ENCODE peak calls at places on chromosomes 16 and 17, in nine cellular contexts. D is progenitor cell of endocrine pancreas; V is choroid plexus epithelial cell; A is lower leg skin; E is GM20000; H is cardiac muscle cell; I is CD8-positive, alpha-beta T cell; U is BJ; F is ovary. M is an unnamed sample.

GRCh38 chr16:7541026-7541425 is 208.4 kb downstream of the RBFOX1 start:
- DNase-seq in U (no peak), A (no peak), F (no peak), D (no peak), H (no peak), V (no peak), I (no peak), E (no peak), M (no peak)

GRCh38 chr17:236641-237405 is 55.4 kb upstream of the DOC2B start:
- DNase-seq in V (no peak), E (no peak), H (no peak), F (no peak), A (no peak), D (no peak), I (no peak), U (no peak), M (no peak)

GRCh38 chr17:71033336-71033735 is 864.0 kb downstream of the KCNJ2 start:
- DNase-seq in A (no peak), U (no peak), H (peak; percentile 30), D (no peak), F (no peak), E (no peak), I (no peak), V (no peak), M (no peak)

GRCh38 chr17:66302761-66303626 is 581 bp downstream of the PRKCA start:
- DNase-seq in A (no peak), I (peak; percentile 62), F (peak; percentile 46), D (peak; percentile 35), H (peak; percentile 73), U (no peak), E (peak; percentile 51), V (peak; percentile 43), M (peak; percentile 87)

GRCh38 chr16:11356573-11357331 is 11.5 kb downstream of the RMI2 start:
- DNase-seq in E (peak; percentile 68), F (peak; percentile 81), I (peak; percentile 62), A (no peak), V (peak; percentile 70), H (peak; percentile 77), U (no peak), D (peak; percentile 35), M (no peak)

GRCh38 chr16:11327277-11328171 is 17.7 kb upstream of the RMI2 start:
- DNase-seq in H (no peak), D (no peak), E (peak; percentile 72), U (no peak), I (no peak), A (no peak), F (no peak), V (no peak), M (no peak)

GRCh38 chr17:48439473-48439872 is 9.5 kb upstream of the SKAP1 start:
- DNase-seq in V (no peak), U (no peak), A (no peak), H (no peak), D (no peak), F (no peak), I (no peak), E (peak; percentile 51), M (no peak)

GRCh38 chr17:16944334-16945140 is 27.4 kb downstream of the TNFRSF13B start:
- DNase-seq in I (no peak), D (no peak), V (no peak), F (no peak), H (no peak), U (no peak), A (no peak), E (no peak), M (peak; percentile 80)

GRCh38 chr16:88499836-88500251 is 46.8 kb downstream of the ZFPM1 start:
- DNase-seq in H (no peak), A (no peak), E (no peak), V (no peak), F (no peak), I (no peak), D (no peak), U (no peak), M (no peak)

GRCh38 chr16:50539822-50540710 is 8.1 kb upstream of the NKD1 start:
- DNase-seq in I (no peak), A (no peak), H (no peak), U (no peak), V (no peak), E (no peak), D (no peak), F (no peak), M (no peak)

GRCh38 chr17:5769936-5770335 is 185.6 kb upstream of the NLRP1 start:
- DNase-seq in U (no peak), D (no peak), E (no peak), A (no peak), F (no peak), I (no peak), V (no peak), H (no peak), M (no peak)

GRCh38 chr16:74623846-74624245 is 16.9 kb upstream of the GLG1 start:
- DNase-seq in F (no peak), U (no peak), I (no peak), V (no peak), A (no peak), H (no peak), D (no peak), E (no peak), M (no peak)

GRCh38 chr17:2232244-2232638 is 71.3 kb downstream of the SMG6 start:
- DNase-seq in H (no peak), I (no peak), D (no peak), U (peak; percentile 84), V (peak; percentile 96), A (no peak), F (no peak), E (no peak), M (no peak)

GRCh38 chr17:78723001-78723796 is 58.9 kb downstream of the CYTH1 start:
- DNase-seq in I (no peak), E (no peak), U (no peak), D (no peak), V (no peak), H (peak; percentile 87), A (no peak), F (peak; percentile 71), M (no peak)

GRCh38 chr17:7705269-7706255 is 560 bp downstream of the EFNB3 start:
- DNase-seq in U (no peak), A (no peak), D (no peak), V (no peak), F (no peak), E (no peak), I (no peak), H (peak; percentile 84), M (no peak)

GRCh38 chr17:7701681-7702080 is 3.3 kb upstream of the EFNB3 start:
- DNase-seq in U (no peak), E (no peak), V (no peak), D (no peak), I (no peak), F (no peak), H (no peak), A (no peak), M (no peak)

GRCh38 chr17:7583253-7584109 is at the start of gene MPDU1:
- DNase-seq in H (peak; percentile 97), V (peak; percentile 98), D (peak; percentile 88), I (peak; percentile 92), U (peak; percentile 87), E (peak; percentile 94), A (peak; percentile 96), F (peak; percentile 98), M (peak; percentile 99)

GRCh38 chr17:79923974-79924638 is 84.9 kb upstream of the CBX4 start:
- DNase-seq in U (no peak), A (no peak), I (peak; percentile 25), F (no peak), H (peak; percentile 83), E (peak; percentile 72), D (peak; percentile 60), V (peak; percentile 48), M (no peak)
- TF ChIP-seq CTCF in U (peak; percentile 46), A (no peak), I (peak; percentile 29), F (no peak), H (peak; percentile 59), E (peak; percentile 14), D (peak; percentile 69), V (peak; percentile 67), M (peak; percentile 52)

DNA sequence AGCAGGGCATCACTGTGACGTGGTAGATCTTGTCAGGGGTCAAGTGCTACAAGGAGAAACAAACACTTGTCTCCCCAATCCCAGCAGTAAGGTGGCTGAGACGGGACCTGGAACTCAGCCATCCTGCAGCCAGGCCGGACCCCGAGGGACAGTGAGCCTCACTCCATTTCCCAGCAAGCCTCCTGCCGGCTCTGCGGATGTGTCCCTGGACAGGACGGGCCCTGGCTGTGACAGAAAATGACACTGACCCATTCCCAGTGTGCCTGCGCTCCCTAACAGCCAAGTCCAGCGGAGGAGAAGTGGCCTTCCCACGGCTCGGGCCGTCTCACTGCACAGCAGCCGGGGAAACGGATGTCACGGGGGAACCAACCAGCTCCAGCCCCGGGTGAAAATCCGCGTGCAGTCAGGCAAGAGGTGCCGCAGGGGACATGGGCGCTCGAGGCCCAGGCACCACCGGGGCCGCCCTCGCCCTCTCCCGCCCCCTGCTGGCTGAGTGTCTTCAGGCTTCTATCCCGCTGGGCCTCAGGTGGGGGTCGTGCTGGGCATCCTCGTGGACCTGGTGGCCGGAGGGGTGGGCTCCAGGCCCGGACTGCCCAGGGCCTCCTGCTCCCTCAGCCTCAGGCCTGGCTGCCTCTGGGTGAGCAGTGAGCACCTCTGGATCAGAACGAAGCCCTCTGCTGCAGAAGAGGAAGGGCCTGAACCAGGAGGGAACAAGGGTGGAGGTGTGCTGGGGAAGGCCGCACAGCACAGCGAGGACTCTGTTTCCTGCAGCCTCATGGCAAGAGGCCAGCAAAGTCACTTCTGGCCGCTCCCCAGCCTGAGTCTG is 6.7 kb downstream of the HAGHL start:
- DNase-seq in V (no peak), U (no peak), A (no peak), D (no peak), E (no peak), I (peak; percentile 41), H (peak; percentile 49), F (no peak), M (peak; percentile 82)
- TF ChIP-seq CTCF in V (peak; percentile 45), U (peak; percentile 61), A (no peak), D (peak; percentile 33), E (peak; percentile 26), I (peak; percentile 40), H (peak; percentile 41), F (no peak), M (no peak)

GRCh38 chr17:82217530-82218204 is 5.0 kb upstream of the CCDC57 start:
- DNase-seq in F (no peak), H (no peak), I (no peak), V (peak; percentile 88), E (peak; percentile 13), U (peak; percentile 46), D (no peak), A (no peak), M (peak; percentile 86)
- TF ChIP-seq CTCF in F (no peak), H (no peak), I (no peak), V (no peak), E (no peak), U (no peak), D (no peak), A (no peak), M (no peak)

DNA sequence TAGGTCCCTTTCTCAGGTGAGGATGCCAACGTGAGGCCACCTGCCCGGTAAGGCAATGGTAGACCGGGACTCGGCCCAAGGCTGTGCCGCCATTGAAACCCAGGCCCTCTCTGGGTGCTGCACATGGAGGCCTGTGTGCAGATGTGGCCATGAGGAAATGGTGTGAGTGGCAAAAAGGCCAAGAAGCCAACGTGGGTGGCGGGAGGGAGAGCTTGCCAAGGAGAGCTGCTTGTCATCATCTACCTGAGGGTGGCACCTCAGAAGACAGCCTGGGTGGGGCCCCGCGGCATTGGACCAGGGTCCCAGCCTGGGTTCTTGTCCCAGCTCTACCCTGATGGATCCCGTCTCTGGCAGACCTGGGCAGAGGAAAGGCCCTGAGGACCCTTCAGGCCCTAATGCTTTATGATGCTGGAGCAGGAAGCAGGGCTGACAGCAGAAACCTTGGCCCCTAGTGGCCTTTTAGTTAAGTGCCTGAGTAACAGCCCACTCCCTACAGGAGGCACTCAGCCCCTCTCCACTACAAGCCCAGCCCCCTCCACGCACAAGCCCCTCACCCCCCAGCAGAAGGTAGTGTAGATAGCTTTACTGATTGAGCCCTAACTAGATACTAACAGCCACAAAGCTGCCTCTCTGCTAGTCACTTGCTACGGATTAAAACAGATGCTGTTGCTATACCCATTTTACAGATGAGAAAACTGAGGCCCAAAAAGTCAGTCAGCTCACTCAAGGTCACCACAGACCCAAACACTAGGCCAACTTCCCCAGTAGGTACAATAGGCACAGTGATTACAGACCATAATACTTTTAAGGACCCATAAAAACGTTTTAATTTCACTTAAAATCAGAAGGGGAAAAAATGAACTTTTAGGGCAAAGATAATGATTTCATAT is 26.2 kb upstream of the KIFC3 start:
- DNase-seq in E (no peak), I (no peak), F (no peak), U (no peak), A (no peak), H (no peak), V (no peak), D (no peak), M (no peak)
- TF ChIP-seq CTCF in E (no peak), I (no peak), F (no peak), U (peak; percentile 9), A (no peak), H (no peak), V (peak; percentile 15), D (peak; percentile 37), M (no peak)